ENCODE peak calls at places on chromosomes 1 and 21, in six cellular contexts. U is PC-9; F is IMR-90; K is fibroblast of lung; L is OCI-LY7; S is CD8-positive, alpha-beta T cell. V is an unnamed sample.

GRCh38 chr1:110195196-110195595 is 14.9 kb upstream of the KCNC4 start:
- DNase-seq in U (no peak), F (no peak), K (no peak), L (no peak), S (no peak), V (no peak)

GRCh38 chr1:10265936-10266335 is 55.6 kb downstream of the KIF1B start:
- DNase-seq in U (no peak), F (no peak), K (no peak), L (no peak), S (no peak), V (no peak)

GRCh38 chr1:67532452-67533216 is 102.4 kb upstream of the SERBP1 start:
- DNase-seq in U (peak; percentile 30), F (peak; percentile 91), K (peak; percentile 91), L (peak; percentile 73), S (no peak), V (peak; percentile 62)

GRCh38 chr1:23422955-23423354 is 1.6 kb downstream of the TCEA3 start:
- DNase-seq in U (no peak), F (no peak), K (no peak), L (no peak), S (no peak), V (no peak)

GRCh38 chr1:81183157-81183952 is 617.4 kb upstream of the ADGRL2 start:
- DNase-seq in U (no peak), F (no peak), K (peak; percentile 9), L (no peak), S (no peak), V (no peak)

GRCh38 chr1:113641396-113641795 is 117.9 kb downstream of the PHTF1 start:
- DNase-seq in U (no peak), F (peak; percentile 60), K (no peak), L (no peak), S (no peak), V (no peak)

GRCh38 chr1:227946624-227947424 is 908 bp downstream of the WNT9A start:
- DNase-seq in U (peak; percentile 97), F (peak; percentile 46), K (peak; percentile 62), L (no peak), S (no peak), V (peak; percentile 81)

GRCh38 chr1:24454684-24455091 is 39.1 kb downstream of the NIPAL3 start:
- DNase-seq in U (no peak), F (peak; percentile 85), K (no peak), L (no peak), S (no peak), V (no peak)

GRCh38 chr1:203408485-203409229 is 57.7 kb upstream of the FMOD start:
- DNase-seq in U (peak; percentile 14), F (peak; percentile 82), K (peak; percentile 89), L (no peak), S (no peak), V (no peak)

GRCh38 chr1:64898107-64898861 is 68.1 kb downstream of the JAK1 start:
- DNase-seq in U (peak; percentile 86), F (peak; percentile 97), K (peak; percentile 92), L (peak; percentile 46), S (no peak), V (no peak)

GRCh38 chr1:203556047-203556851 is 62.3 kb downstream of the OPTC start:
- DNase-seq in U (no peak), F (peak; percentile 85), K (peak; percentile 76), L (no peak), S (no peak), V (no peak)

GRCh38 chr1:48917901-48918603 is 141.4 kb upstream of the BEND5 start:
- DNase-seq in U (no peak), F (no peak), K (no peak), L (no peak), S (no peak), V (no peak)

GRCh38 chr1:77866296-77866695 is 22.1 kb upstream of the NEXN start:
- DNase-seq in U (no peak), F (no peak), K (no peak), L (no peak), S (no peak), V (no peak)

GRCh38 chr1:94434339-94435092 is 16.3 kb downstream of the ABCD3 start:
- DNase-seq in U (no peak), F (peak; percentile 55), K (peak; percentile 45), L (no peak), S (no peak), V (no peak)

GRCh38 chr1:56617141-56617540 is 28.0 kb upstream of the PRKAA2 start:
- DNase-seq in U (no peak), F (peak; percentile 79), K (peak; percentile 71), L (no peak), S (no peak), V (peak; percentile 24)

GRCh38 chr1:66464802-66465201 is 69.2 kb upstream of the SGIP1 start:
- DNase-seq in U (no peak), F (peak; percentile 99), K (peak; percentile 90), L (no peak), S (no peak), V (no peak)

GRCh38 chr1:242468749-242469148 is 55.7 kb downstream of the PLD5 start:
- DNase-seq in U (no peak), F (no peak), K (no peak), L (no peak), S (no peak), V (no peak)

GRCh38 chr21:41611966-41612606 is 104.1 kb upstream of the TMPRSS2 start:
- DNase-seq in U (peak; percentile 61), F (peak; percentile 15), K (no peak), L (peak; percentile 77), S (no peak), V (no peak)

GRCh38 chr1:7578206-7578605 is 192.9 kb upstream of the VAMP3 start:
- DNase-seq in U (no peak), F (no peak), K (no peak), L (no peak), S (no peak), V (no peak)

GRCh38 chr21:37821791-37822450 is 94.3 kb downstream of the KCNJ6 start:
- DNase-seq in U (no peak), F (peak; percentile 45), K (no peak), L (no peak), S (no peak), V (no peak)

GRCh38 chr1:112060266-112060665 is 70.8 kb upstream of the KCND3 start:
- DNase-seq in U (no peak), F (no peak), K (no peak), L (peak; percentile 56), S (no peak), V (no peak)

GRCh38 chr1:164702216-164702615 is 143.2 kb downstream of the PBX1 start:
- DNase-seq in U (no peak), F (peak; percentile 71), K (peak; percentile 52), L (no peak), S (no peak), V (no peak)

GRCh38 chr1:78619446-78619802 is 824 bp upstream of the IFI44L start:
- DNase-seq in U (no peak), F (no peak), K (no peak), L (no peak), S (no peak), V (no peak)

GRCh38 chr1:73998348-73998959 is 199.5 kb downstream of the LRRIQ3 start:
- DNase-seq in U (no peak), F (peak; percentile 32), K (peak; percentile 48), L (peak; percentile 43), S (no peak), V (no peak)

GRCh38 chr21:42850866-42851391 is 28.4 kb downstream of the WDR4 start:
- DNase-seq in U (no peak), F (no peak), K (no peak), L (peak; percentile 34), S (no peak), V (peak; percentile 69)

GRCh38 chr1:5670590-5671350 is 321.5 kb downstream of the NPHP4 start:
- DNase-seq in U (no peak), F (no peak), K (no peak), L (no peak), S (no peak), V (no peak)

GRCh38 chr1:93448983-93449805 is 1.3 kb downstream of the FNBP1L start:
- DNase-seq in U (peak; percentile 68), F (peak; percentile 65), K (peak; percentile 56), L (no peak), S (no peak), V (peak; percentile 48)

GRCh38 chr1:172109357-172109756 is 268.1 kb downstream of the DNM3 start:
- DNase-seq in U (no peak), F (peak; percentile 22), K (peak; percentile 8), L (no peak), S (no peak), V (no peak)

GRCh38 chr1:17248781-17249180 is at the start of gene PADI3:
- DNase-seq in U (no peak), F (no peak), K (no peak), L (no peak), S (no peak), V (no peak)

GRCh38 chr1:1615256-1616044 is at the start of gene MIB2:
- DNase-seq in U (peak; percentile 96), F (peak; percentile 95), K (peak; percentile 94), L (peak; percentile 99), S (peak; percentile 94), V (peak; percentile 94)

GRCh38 chr1:41493117-41493536 is 8.6 kb upstream of the EDN2 start:
- DNase-seq in U (peak; percentile 80), F (peak; percentile 95), K (peak; percentile 95), L (no peak), S (no peak), V (no peak)

DNA sequence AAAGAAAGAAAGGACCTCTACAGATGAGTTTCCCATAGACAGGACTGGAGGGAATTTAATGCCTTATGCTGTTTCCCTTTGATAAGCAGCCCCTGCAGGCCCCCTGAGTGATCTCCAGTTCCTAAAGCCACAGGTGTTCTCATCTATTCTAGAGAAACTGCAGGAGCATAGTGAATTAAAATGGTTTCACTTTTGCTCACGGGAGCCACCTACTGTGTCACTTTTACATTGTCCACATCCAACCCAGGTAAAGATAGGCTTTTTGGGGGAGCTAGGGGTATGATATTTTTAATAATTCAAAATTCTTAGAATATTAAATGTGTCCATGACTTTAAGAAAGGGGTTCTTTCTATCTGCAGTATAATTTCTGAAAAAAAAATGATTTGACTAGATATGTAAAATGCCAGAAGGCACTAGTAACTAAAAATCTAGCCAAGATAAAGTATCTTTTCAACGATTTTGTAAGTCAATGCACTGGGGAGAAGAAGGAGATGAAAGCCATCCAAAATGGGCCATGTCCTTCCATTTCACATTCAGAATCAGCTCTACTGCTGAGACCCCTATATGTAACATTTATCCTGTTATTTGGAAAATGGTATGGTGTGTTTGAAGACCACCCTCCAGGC is 267.3 kb upstream of the DUSP10 start:
- DNase-seq in U (peak; percentile 19), F (no peak), K (peak; percentile 25), L (peak; percentile 14), S (peak; percentile 3), V (peak; percentile 11)
- H3K4me3 ChIP-seq in U (no peak overlapping the region), F (no peak overlapping the region), K (no peak overlapping the region), L (no peak overlapping the region), S (no peak overlapping the region), V (no peak overlapping the region)

GRCh38 chr21:29305561-29305960 is 6.8 kb downstream of the BACH1 start:
- DNase-seq in U (no peak), F (no peak), K (peak; percentile 28), L (no peak), S (no peak), V (no peak)
- H3K4me1 ChIP-seq in U (peaks cover 35% of the 10 kb centered on the region), F (peaks cover 21% of the 10 kb centered on the region), K (peaks cover 2% of the 10 kb centered on the region), L (peaks cover 49% of the 10 kb centered on the region), S (peaks cover 25% of the 10 kb centered on the region), V (peaks cover 12% of the 10 kb centered on the region)

GRCh38 chr1:25900209-25900608 is 6.0 kb downstream of the STMN1 start:
- DNase-seq in U (no peak), F (no peak), K (no peak), L (no peak), S (no peak), V (no peak)
- H3K4me3 ChIP-seq in U (no peak overlapping the region), F (no peak overlapping the region), K (no peak overlapping the region), L (no peak overlapping the region), S (no peak overlapping the region), V (no peak overlapping the region)

GRCh38 chr1:45682942-45683341 is 3.4 kb downstream of the GPBP1L1 start:
- DNase-seq in U (no peak), F (no peak), K (no peak), L (no peak), S (no peak), V (no peak)
- H3K4me1 ChIP-seq in U (peaks cover 8% of the 10 kb centered on the region), F (peaks cover 5% of the 10 kb centered on the region), K (peaks cover 9% of the 10 kb centered on the region), L (peaks cover 51% of the 10 kb centered on the region), S (peaks cover 58% of the 10 kb centered on the region), V (peaks cover 47% of the 10 kb centered on the region)